ENCODE peak calls at places on chromosomes 7 and 10, in four cellular contexts. Y is GM10248; D is upper lobe of right lung; T is CD4-positive, alpha-beta T cell. L is an unnamed sample.

GRCh38 chr10:73771722-73772279 is 10.0 kb upstream of the CHCHD1 start:
- DNase-seq in Y (peak), D (peak), T (no peak), L (no peak)

GRCh38 chr7:144133307-144133706 is 10.3 kb downstream of the OR2A14 start:
- DNase-seq in Y (no peak), D (no peak), T (no peak), L (no peak)

GRCh38 chr10:9311702-9312499 is 1257.4 kb downstream of the GATA3 start:
- DNase-seq in Y (no peak), D (no peak), T (no peak), L (peak)

GRCh38 chr10:104406715-104407517 is 53.3 kb downstream of the CFAP58 start:
- DNase-seq in Y (no peak), D (no peak), T (no peak), L (peak)

GRCh38 chr7:88401009-88401623 is 94.4 kb upstream of the STEAP4 start:
- DNase-seq in Y (no peak), D (no peak), T (no peak), L (no peak)

GRCh38 chr7:27082171-27082570 is 13.6 kb downstream of the HOXA1 start:
- DNase-seq in Y (no peak), D (no peak), T (no peak), L (no peak)

GRCh38 chr10:48616436-48616835 is 11.6 kb upstream of the ARHGAP22 start:
- DNase-seq in Y (no peak), D (no peak), T (no peak), L (no peak)

GRCh38 chr7:43077732-43078391 is 34.6 kb upstream of the HECW1 start:
- DNase-seq in Y (no peak), D (no peak), T (no peak), L (peak)

GRCh38 chr10:109871476-109871875 is 51.8 kb downstream of the XPNPEP1 start:
- DNase-seq in Y (no peak), D (no peak), T (no peak), L (no peak)

GRCh38 chr10:650691-651615 is 38.5 kb downstream of the DIP2C start:
- DNase-seq in Y (no peak), D (no peak), T (no peak), L (no peak)

GRCh38 chr7:100957832-100958421 is 8.6 kb downstream of the MUC3A start:
- DNase-seq in Y (no peak), D (no peak), T (no peak), L (no peak)

GRCh38 chr10:121692626-121693025 is 94.4 kb upstream of the FGFR2 start:
- DNase-seq in Y (no peak), D (no peak), T (no peak), L (no peak)

GRCh38 chr7:85030893-85031292 is 156.0 kb downstream of the SEMA3D start:
- DNase-seq in Y (no peak), D (no peak), T (no peak), L (peak)

GRCh38 chr7:64313740-64314491 is at the start of gene ZNF736:
- DNase-seq in Y (peak), D (peak), T (peak), L (peak)

GRCh38 chr7:24764972-24765744 is 7.9 kb upstream of the GSDME start:
- DNase-seq in Y (no peak), D (no peak), T (no peak), L (no peak)